ENCODE peak calls at places on chromosomes 4 and X, in ten cellular contexts. P, E, L, B, S, G, A, O, H and U are unnamed samples.

GRCh38 chrX:38172596-38172995 is 48.1 kb downstream of the SRPX start:
- DNase-seq in P (no peak), E (peak; percentile 0), L (no peak), B (no peak), S (no peak), G (no peak), A (no peak), O (no peak), H (no peak), U (no peak)

GRCh38 chrX:5236096-5236495 is 992.6 kb downstream of the NLGN4X start:
- DNase-seq in P (no peak), E (peak; percentile 6), L (no peak), B (no peak), S (no peak), G (no peak), A (no peak), O (peak; percentile 44), H (peak; percentile 11), U (no peak)

GRCh38 chr4:77073106-77073858 is 2.5 kb downstream of the CCNI start:
- DNase-seq in P (no peak), E (peak; percentile 41), L (no peak), B (no peak), S (peak; percentile 35), G (no peak), A (no peak), O (no peak), H (peak; percentile 8), U (no peak)

GRCh38 chrX:105502336-105502735 is 281.8 kb upstream of the TEX13A start:
- DNase-seq in P (no peak), E (peak; percentile 23), L (no peak), B (no peak), S (peak; percentile 60), G (no peak), A (no peak), O (no peak), H (no peak), U (no peak)

GRCh38 chr4:3683744-3684421 is 82.3 kb upstream of the ADRA2C start:
- DNase-seq in P (peak; percentile 38), E (no peak), L (no peak), B (no peak), S (no peak), G (no peak), A (no peak), O (no peak), H (no peak), U (no peak)

GRCh38 chrX:7055386-7056137 is 92.0 kb upstream of the STS start:
- DNase-seq in P (no peak), E (no peak), L (no peak), B (peak; percentile 58), S (no peak), G (no peak), A (no peak), O (no peak), H (peak; percentile 55), U (no peak)

GRCh38 chrX:2642146-2642545 is 48.9 kb upstream of the CD99 start:
- DNase-seq in P (no peak), E (no peak), L (no peak), B (no peak), S (no peak), G (no peak), A (no peak), O (no peak), H (no peak), U (no peak)

GRCh38 chr4:146439999-146440398 is 81.7 kb downstream of the SLC10A7 start:
- DNase-seq in P (no peak), E (no peak), L (no peak), B (no peak), S (no peak), G (no peak), A (no peak), O (peak; percentile 9), H (no peak), U (no peak)

GRCh38 chr4:150447356-150447755 is 134.6 kb upstream of the MAB21L2 start:
- DNase-seq in P (no peak), E (no peak), L (no peak), B (no peak), S (no peak), G (no peak), A (no peak), O (peak; percentile 5), H (no peak), U (no peak)

GRCh38 chrX:46910415-46910814 is 1.8 kb upstream of the JADE3 start:
- DNase-seq in P (no peak), E (no peak), L (no peak), B (no peak), S (no peak), G (no peak), A (no peak), O (no peak), H (no peak), U (no peak)

GRCh38 chr4:132333723-132334045 is 815.4 kb upstream of the PCDH10 start:
- DNase-seq in P (no peak), E (peak; percentile 25), L (no peak), B (no peak), S (peak; percentile 70), G (no peak), A (no peak), O (no peak), H (no peak), U (no peak)

GRCh38 chr4:126799971-126800722 is 832.6 kb upstream of the INTU start:
- DNase-seq in P (no peak), E (no peak), L (no peak), B (no peak), S (peak; percentile 73), G (no peak), A (no peak), O (no peak), H (no peak), U (no peak)

GRCh38 chr4:41154814-41155177 is 59.5 kb downstream of the APBB2 start:
- DNase-seq in P (no peak), E (no peak), L (no peak), B (no peak), S (peak; percentile 65), G (no peak), A (no peak), O (no peak), H (no peak), U (no peak)

GRCh38 chrX:86369847-86370630 is 221.8 kb downstream of the DACH2 start:
- DNase-seq in P (no peak), E (no peak), L (no peak), B (no peak), S (no peak), G (no peak), A (no peak), O (no peak), H (no peak), U (no peak)

GRCh38 chrX:47366051-47366722 is 4.2 kb upstream of the ZNF157 start:
- DNase-seq in P (peak; percentile 60), E (peak; percentile 72), L (no peak), B (peak; percentile 50), S (peak; percentile 74), G (peak; percentile 44), A (peak; percentile 57), O (peak; percentile 79), H (peak; percentile 93), U (peak; percentile 42)

GRCh38 chr4:38122060-38122459 is 161.9 kb downstream of the PTTG2 start:
- DNase-seq in P (no peak), E (no peak), L (no peak), B (no peak), S (no peak), G (no peak), A (no peak), O (peak; percentile 40), H (no peak), U (no peak)

GRCh38 chr4:38117614-38118013 is 157.4 kb downstream of the PTTG2 start:
- DNase-seq in P (no peak), E (no peak), L (no peak), B (no peak), S (no peak), G (no peak), A (no peak), O (no peak), H (no peak), U (no peak)

GRCh38 chr4:38115601-38116000 is 155.4 kb downstream of the PTTG2 start:
- DNase-seq in P (no peak), E (no peak), L (no peak), B (no peak), S (no peak), G (no peak), A (no peak), O (no peak), H (no peak), U (no peak)

GRCh38 chr4:38123555-38123954 is 163.4 kb downstream of the PTTG2 start:
- DNase-seq in P (no peak), E (no peak), L (no peak), B (no peak), S (no peak), G (no peak), A (no peak), O (no peak), H (no peak), U (no peak)

GRCh38 chr4:38119663-38120374 is 159.6 kb downstream of the PTTG2 start:
- DNase-seq in P (no peak), E (peak; percentile 83), L (no peak), B (no peak), S (peak; percentile 82), G (no peak), A (no peak), O (no peak), H (no peak), U (no peak)
- H3K27ac ChIP-seq in P (no peak overlapping the region), E (peak overlapping the region; percentile 72), L (peak overlapping the region; percentile 17), B (peak overlapping the region; percentile 28), S (peak overlapping the region; percentile 65), G (no peak overlapping the region), A (no peak overlapping the region), O (no peak overlapping the region), H (no peak overlapping the region), U (peak overlapping the region; percentile 47)

DNA sequence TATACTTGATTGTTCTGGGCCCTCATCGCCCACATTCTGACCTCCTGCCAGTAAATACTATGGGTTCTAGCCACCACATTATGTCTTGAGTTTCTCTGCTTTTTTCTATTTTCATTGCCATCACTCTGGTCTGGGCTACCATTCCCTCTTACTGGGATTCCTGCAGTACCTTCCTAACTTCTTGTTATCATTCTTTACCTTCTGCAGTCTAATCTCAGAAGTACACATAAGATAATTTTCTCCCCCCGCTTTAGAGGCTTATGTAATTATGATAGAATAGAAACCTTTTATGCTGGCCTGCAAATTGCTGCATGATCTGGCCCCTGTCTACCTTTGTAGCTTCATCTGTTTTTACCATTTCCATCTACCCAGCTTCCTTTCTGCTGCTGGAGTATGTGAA is 19.2 kb downstream of the STIM2 start:
- DNase-seq in P (no peak), E (no peak), L (no peak), B (no peak), S (peak; percentile 33), G (no peak), A (no peak), O (no peak), H (no peak), U (no peak)
- H3K4me1 ChIP-seq in P (no peaks in the 10 kb centered on the region), E (peaks cover 13% of the 10 kb centered on the region), L (no peaks in the 10 kb centered on the region), B (no peaks in the 10 kb centered on the region), S (no peaks in the 10 kb centered on the region), G (no peaks in the 10 kb centered on the region), A (peaks cover 13% of the 10 kb centered on the region), O (no peaks in the 10 kb centered on the region), H (peaks cover 39% of the 10 kb centered on the region), U (peaks cover 21% of the 10 kb centered on the region)

GRCh38 chr4:71537551-71538065 is 198.8 kb downstream of the SLC4A4 start:
- DNase-seq in P (no peak), E (no peak), L (no peak), B (no peak), S (peak; percentile 37), G (no peak), A (no peak), O (no peak), H (no peak), U (no peak)
- TF ChIP-seq CTCF in P (no peak), E (no peak), L (no peak), B (no peak), S (no peak), G (no peak), A (no peak), O (no peak), H (no peak), U (no peak)

GRCh38 chr4:13706716-13707115 is 79.2 kb upstream of the BOD1L1 start:
- DNase-seq in P (no peak), E (peak; percentile 46), L (no peak), B (no peak), S (no peak), G (no peak), A (no peak), O (no peak), H (no peak), U (no peak)
- H3K27ac ChIP-seq in P (peak overlapping the region; percentile 81), E (peak overlapping the region; percentile 91), L (peak overlapping the region; percentile 79), B (no peak overlapping the region), S (no peak overlapping the region), G (no peak overlapping the region), A (no peak overlapping the region), O (no peak overlapping the region), H (no peak overlapping the region), U (peak overlapping the region; percentile 87)